ENCODE peak calls at places on chromosomes 16 and 17, in eight cellular contexts. I is transverse colon; C is CD4-positive, alpha-beta T cell; M is kidney; N is fibroblast of pulmonary artery; R is AG04450; Y is heart right ventricle; U is cardiac muscle cell. Q is an unnamed sample.

GRCh38 chr17:83121921-83122820 is 42.8 kb downstream of the METRNL start:
- DNase-seq in I (no peak), C (no peak), M (peak), N (no peak), R (no peak), Y (no peak), U (no peak), Q (no peak)

GRCh38 chr16:50708373-50709060 is 15.1 kb downstream of the NOD2 start:
- DNase-seq in I (no peak), C (no peak), M (no peak), N (no peak), R (no peak), Y (no peak), U (no peak), Q (no peak)

GRCh38 chr16:11194913-11195312 is 61.1 kb downstream of the SOCS1 start:
- DNase-seq in I (no peak), C (no peak), M (no peak), N (no peak), R (no peak), Y (no peak), U (no peak), Q (no peak)

GRCh38 chr17:57867126-57867525 is 17.3 kb upstream of the MRPS23 start:
- DNase-seq in I (no peak), C (no peak), M (peak), N (no peak), R (no peak), Y (no peak), U (no peak), Q (no peak)

GRCh38 chr17:82170412-82170961 is 42.2 kb downstream of the CCDC57 start:
- DNase-seq in I (no peak), C (no peak), M (no peak), N (no peak), R (no peak), Y (no peak), U (no peak), Q (no peak)

GRCh38 chr16:89020068-89020924 is 43.3 kb upstream of the CBFA2T3 start:
- DNase-seq in I (no peak), C (no peak), M (peak), N (no peak), R (no peak), Y (no peak), U (no peak), Q (no peak)

GRCh38 chr16:19837331-19837943 is 47.2 kb downstream of the GPRC5B start:
- DNase-seq in I (no peak), C (no peak), M (no peak), N (no peak), R (no peak), Y (no peak), U (no peak), Q (no peak)

GRCh38 chr17:45825792-45826191 is 18.9 kb upstream of the SPPL2C start:
- DNase-seq in I (no peak), C (no peak), M (no peak), N (no peak), R (no peak), Y (no peak), U (no peak), Q (no peak)

GRCh38 chr17:80598813-80599545 is 54.3 kb downstream of the RPTOR start:
- DNase-seq in I (no peak), C (no peak), M (no peak), N (no peak), R (no peak), Y (no peak), U (no peak), Q (no peak)

GRCh38 chr16:3058173-3059030 is 7.0 kb upstream of the IL32 start:
- DNase-seq in I (peak), C (peak), M (peak), N (peak), R (no peak), Y (peak), U (peak), Q (peak)

GRCh38 chr17:59607061-59607460 is 12.6 kb upstream of the CLTC start:
- DNase-seq in I (no peak), C (no peak), M (no peak), N (no peak), R (no peak), Y (no peak), U (no peak), Q (no peak)

GRCh38 chr16:3730161-3731125 is 13.1 kb upstream of the TRAP1 start:
- DNase-seq in I (no peak), C (no peak), M (peak), N (no peak), R (no peak), Y (no peak), U (no peak), Q (no peak)

GRCh38 chr17:17107891-17108680 is 65.8 kb downstream of the MPRIP start:
- DNase-seq in I (no peak), C (no peak), M (peak), N (no peak), R (no peak), Y (no peak), U (no peak), Q (no peak)

GRCh38 chr17:14301761-14302401 is 1.0 kb downstream of the HS3ST3B1 start:
- DNase-seq in I (peak), C (peak), M (peak), N (peak), R (no peak), Y (peak), U (peak), Q (peak)

GRCh38 chr17:15910791-15911190 is 34.1 kb upstream of the ADORA2B start:
- DNase-seq in I (no peak), C (no peak), M (no peak), N (no peak), R (no peak), Y (no peak), U (no peak), Q (no peak)

GRCh38 chr17:79114455-79115301 is 40.1 kb downstream of the ENGASE start:
- DNase-seq in I (peak), C (no peak), M (no peak), N (no peak), R (no peak), Y (peak), U (peak), Q (no peak)

GRCh38 chr17:27319536-27320221 is 25.8 kb downstream of the WSB1 start:
- DNase-seq in I (peak), C (no peak), M (peak), N (peak), R (no peak), Y (peak), U (peak), Q (peak)

GRCh38 chr17:4934173-4934979 is 2.3 kb downstream of the GP1BA start:
- DNase-seq in I (peak), C (no peak), M (peak), N (peak), R (no peak), Y (peak), U (no peak), Q (peak)

GRCh38 chr16:81641403-81642106 is 137.5 kb upstream of the PLCG2 start:
- DNase-seq in I (no peak), C (no peak), M (no peak), N (no peak), R (no peak), Y (no peak), U (peak), Q (no peak)

GRCh38 chr17:77466140-77466539 is 325.4 kb downstream of the SEC14L1 start:
- DNase-seq in I (no peak), C (no peak), M (peak), N (no peak), R (no peak), Y (no peak), U (peak), Q (no peak)

GRCh38 chr16:16090238-16090637 is 133.1 kb downstream of the ABCC6 start:
- DNase-seq in I (no peak), C (no peak), M (no peak), N (no peak), R (no peak), Y (no peak), U (no peak), Q (no peak)

GRCh38 chr16:79434097-79434496 is 166.4 kb downstream of the MAF start:
- DNase-seq in I (no peak), C (no peak), M (no peak), N (no peak), R (no peak), Y (no peak), U (no peak), Q (no peak)

GRCh38 chr17:55601874-55602364 is 90.7 kb upstream of the SMIM36 start:
- DNase-seq in I (no peak), C (no peak), M (no peak), N (peak), R (no peak), Y (no peak), U (peak), Q (peak)

GRCh38 chr17:44071198-44071520 is 624 bp downstream of the G6PC3 start:
- DNase-seq in I (no peak), C (no peak), M (no peak), N (no peak), R (no peak), Y (no peak), U (no peak), Q (no peak)

GRCh38 chr17:44067547-44067945 is 1.1 kb upstream of the LSM12 start:
- DNase-seq in I (no peak), C (no peak), M (no peak), N (no peak), R (no peak), Y (no peak), U (no peak), Q (no peak)

GRCh38 chr17:44069974-44070454 is 521 bp upstream of the G6PC3 start:
- DNase-seq in I (no peak), C (no peak), M (peak), N (peak), R (no peak), Y (no peak), U (no peak), Q (peak)

GRCh38 chr17:44071772-44072171 is 1.2 kb downstream of the G6PC3 start:
- DNase-seq in I (no peak), C (no peak), M (peak), N (peak), R (no peak), Y (no peak), U (no peak), Q (peak)

GRCh38 chr17:44070455-44071197 is at the start of gene G6PC3:
- DNase-seq in I (peak), C (peak), M (peak), N (peak), R (peak), Y (peak), U (peak), Q (peak)
- TF ChIP-seq CTCF in I (no peak), C (no peak), M (no peak), N (no peak), R (no peak), Y (no peak), U (no peak), Q (peak)

DNA sequence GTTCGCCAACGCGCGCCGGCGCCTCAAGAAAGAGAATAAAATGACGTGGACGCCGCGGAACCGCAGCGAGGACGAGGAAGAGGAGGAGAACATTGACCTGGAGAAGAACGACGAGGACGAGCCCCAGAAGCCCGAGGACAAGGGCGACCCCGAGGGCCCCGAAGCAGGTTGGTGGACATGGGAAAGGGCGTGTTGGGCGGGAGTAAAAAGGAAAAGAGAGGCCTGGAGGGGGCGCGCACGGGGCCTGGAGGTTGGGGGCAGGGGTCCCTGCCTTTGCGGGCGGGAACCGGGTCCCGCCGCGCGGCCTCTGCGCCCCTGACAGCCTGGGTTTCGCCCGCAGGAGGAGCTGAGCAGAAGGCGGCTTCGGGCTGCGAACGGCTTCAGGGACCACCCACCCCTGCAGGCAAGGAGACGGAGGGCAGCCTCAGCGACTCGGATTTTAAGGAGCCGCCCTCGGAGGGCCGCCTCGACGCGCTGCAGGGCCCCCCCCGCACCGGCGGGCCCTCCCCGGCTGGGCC is 2.1 kb downstream of the IRX5 start:
- DNase-seq in I (no peak), C (no peak), M (peak), N (no peak), R (no peak), Y (peak), U (peak), Q (no peak)
- TF ChIP-seq CTCF in I (no peak), C (no peak), M (no peak), N (no peak), R (no peak), Y (no peak), U (no peak), Q (no peak)

DNA sequence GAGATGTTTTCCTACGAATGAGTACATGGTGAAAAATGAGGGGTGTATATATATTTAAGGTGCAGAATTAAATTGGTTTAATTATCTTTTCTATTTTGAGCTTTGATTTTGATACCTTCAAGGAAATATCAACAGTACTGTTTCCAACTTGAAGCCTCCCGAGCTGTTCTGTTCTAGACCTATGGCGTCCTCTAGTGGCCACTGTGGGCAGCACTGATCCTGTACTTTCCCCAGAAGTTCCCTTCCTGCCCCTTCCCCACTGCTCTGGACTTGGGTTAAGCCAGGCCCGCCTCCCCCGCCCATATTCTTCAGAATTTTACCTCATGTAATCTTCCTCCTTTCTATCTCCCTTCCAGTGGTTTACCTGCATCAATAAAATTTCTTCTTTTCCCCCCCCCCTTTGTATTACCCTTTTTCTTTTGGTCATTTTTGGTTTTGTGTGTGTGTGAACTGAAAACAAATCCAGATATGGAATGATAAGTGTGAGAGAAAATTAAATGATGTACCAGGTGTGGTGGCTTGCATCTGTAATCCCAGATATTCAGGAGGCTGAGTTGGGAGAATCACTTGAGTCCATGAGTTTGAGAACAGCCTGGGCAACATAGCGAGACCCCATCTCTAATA is 1643.5 kb downstream of the TP53TG3F start:
- DNase-seq in I (no peak), C (no peak), M (no peak), N (no peak), R (no peak), Y (no peak), U (no peak), Q (no peak)
- TF ChIP-seq CTCF in I (no peak), C (no peak), M (no peak), N (no peak), R (no peak), Y (no peak), U (no peak), Q (no peak)

GRCh38 chr16:75555707-75556512 is at the start of gene TMEM231:
- DNase-seq in I (peak), C (peak), M (peak), N (peak), R (peak), Y (peak), U (peak), Q (peak)

GRCh38 chr16:75546293-75546692 is 9.8 kb downstream of the TMEM231 start:
- DNase-seq in I (no peak), C (no peak), M (no peak), N (no peak), R (no peak), Y (no peak), U (no peak), Q (no peak)

GRCh38 chr16:75555213-75555706 is 792 bp downstream of the TMEM231 start:
- DNase-seq in I (peak), C (no peak), M (peak), N (peak), R (peak), Y (peak), U (peak), Q (peak)

GRCh38 chr16:75552951-75553350 is 3.1 kb downstream of the TMEM231 start:
- DNase-seq in I (no peak), C (no peak), M (no peak), N (no peak), R (no peak), Y (no peak), U (no peak), Q (no peak)

GRCh38 chr16:75550211-75550662 is 5.8 kb downstream of the TMEM231 start:
- DNase-seq in I (peak), C (no peak), M (no peak), N (peak), R (no peak), Y (no peak), U (no peak), Q (peak)
- TF ChIP-seq CTCF in I (peak), C (no peak), M (peak), N (peak), R (peak), Y (no peak), U (peak), Q (peak)

Q was measured in cardiac fibroblast.